ENCODE peak calls at places on chromosomes 6 and 20, in ten cellular contexts. One of them, this sample, is unnamed.

GRCh38 chr6:169862464-169863148 is 111.2 kb downstream of the ERMARD start:
- DNase-seq in AG08396: no peak
- DNase-seq in AG04450: no peak
- DNase-seq in HL-60: no peak
- DNase-seq in SW480: no peak
- DNase-seq in activated CD8-positive, alpha-beta memory T cell treated with anti-CD3 and anti-CD28 coated beads for 4 hours: no peak
- DNase-seq in retina: no peak
- DNase-seq in GF-D8: no peak
- DNase-seq in left ventricle myocardium superior: no peak
- DNase-seq in HFFc6: no peak
- DNase-seq in this sample: no peak

GRCh38 chr20:50313223-50313820 is 122.7 kb downstream of the CEBPB start:
- DNase-seq in activated CD8-positive, alpha-beta memory T cell treated with anti-CD3 and anti-CD28 coated beads for 4 hours: no peak
- DNase-seq in retina: no peak
- DNase-seq in HL-60: no peak
- DNase-seq in AG08396: peak
- DNase-seq in SW480: peak
- DNase-seq in HFFc6: peak
- DNase-seq in left ventricle myocardium superior: no peak
- DNase-seq in AG04450: no peak
- DNase-seq in GF-D8: no peak
- DNase-seq in this sample: no peak

GRCh38 chr6:36441307-36441894 is 1.3 kb downstream of the PXT1 start:
- DNase-seq in SW480: peak
- DNase-seq in AG08396: peak
- DNase-seq in retina: peak
- DNase-seq in HL-60: peak
- DNase-seq in GF-D8: peak
- DNase-seq in activated CD8-positive, alpha-beta memory T cell treated with anti-CD3 and anti-CD28 coated beads for 4 hours: peak
- DNase-seq in left ventricle myocardium superior: peak
- DNase-seq in HFFc6: peak
- DNase-seq in AG04450: peak
- DNase-seq in this sample: peak

GRCh38 chr6:428047-428608 is 36.6 kb downstream of the IRF4 start:
- DNase-seq in AG08396: no peak
- DNase-seq in activated CD8-positive, alpha-beta memory T cell treated with anti-CD3 and anti-CD28 coated beads for 4 hours: no peak
- DNase-seq in left ventricle myocardium superior: no peak
- DNase-seq in retina: no peak
- DNase-seq in GF-D8: no peak
- DNase-seq in SW480: no peak
- DNase-seq in AG04450: no peak
- DNase-seq in HFFc6: no peak
- DNase-seq in HL-60: peak
- DNase-seq in this sample: no peak

GRCh38 chr6:153804755-153805330 is 234.2 kb upstream of the OPRM1 start:
- DNase-seq in activated CD8-positive, alpha-beta memory T cell treated with anti-CD3 and anti-CD28 coated beads for 4 hours: no peak
- DNase-seq in retina: no peak
- DNase-seq in AG04450: no peak
- DNase-seq in left ventricle myocardium superior: no peak
- DNase-seq in AG08396: no peak
- DNase-seq in SW480: no peak
- DNase-seq in HL-60: no peak
- DNase-seq in HFFc6: no peak
- DNase-seq in GF-D8: no peak
- DNase-seq in this sample: no peak

GRCh38 chr6:151482290-151482689 is 11.5 kb upstream of the CCDC170 start:
- DNase-seq in HFFc6: peak
- DNase-seq in SW480: no peak
- DNase-seq in activated CD8-positive, alpha-beta memory T cell treated with anti-CD3 and anti-CD28 coated beads for 4 hours: no peak
- DNase-seq in AG08396: peak
- DNase-seq in retina: no peak
- DNase-seq in AG04450: no peak
- DNase-seq in HL-60: peak
- DNase-seq in left ventricle myocardium superior: no peak
- DNase-seq in GF-D8: peak
- DNase-seq in this sample: no peak

GRCh38 chr20:57056651-57057050 is 209.8 kb downstream of the BMP7 start:
- DNase-seq in AG04450: no peak
- DNase-seq in activated CD8-positive, alpha-beta memory T cell treated with anti-CD3 and anti-CD28 coated beads for 4 hours: no peak
- DNase-seq in GF-D8: no peak
- DNase-seq in retina: no peak
- DNase-seq in AG08396: no peak
- DNase-seq in left ventricle myocardium superior: no peak
- DNase-seq in HFFc6: no peak
- DNase-seq in SW480: peak
- DNase-seq in HL-60: no peak
- DNase-seq in this sample: no peak

GRCh38 chr6:49423817-49424216 is 39.2 kb downstream of the MMUT start:
- DNase-seq in AG04450: no peak
- DNase-seq in SW480: peak
- DNase-seq in retina: no peak
- DNase-seq in HL-60: no peak
- DNase-seq in AG08396: no peak
- DNase-seq in GF-D8: no peak
- DNase-seq in left ventricle myocardium superior: no peak
- DNase-seq in HFFc6: peak
- DNase-seq in activated CD8-positive, alpha-beta memory T cell treated with anti-CD3 and anti-CD28 coated beads for 4 hours: no peak
- DNase-seq in this sample: peak

GRCh38 chr20:47360489-47361267 is 4.2 kb upstream of the ZMYND8 start:
- DNase-seq in left ventricle myocardium superior: peak
- DNase-seq in AG04450: peak
- DNase-seq in AG08396: peak
- DNase-seq in HFFc6: peak
- DNase-seq in GF-D8: peak
- DNase-seq in HL-60: peak
- DNase-seq in activated CD8-positive, alpha-beta memory T cell treated with anti-CD3 and anti-CD28 coated beads for 4 hours: no peak
- DNase-seq in SW480: peak
- DNase-seq in retina: peak
- DNase-seq in this sample: peak

GRCh38 chr6:156808287-156808686 is 31.1 kb downstream of the ARID1B start:
- DNase-seq in left ventricle myocardium superior: no peak
- DNase-seq in HL-60: no peak
- DNase-seq in HFFc6: no peak
- DNase-seq in retina: no peak
- DNase-seq in activated CD8-positive, alpha-beta memory T cell treated with anti-CD3 and anti-CD28 coated beads for 4 hours: no peak
- DNase-seq in SW480: no peak
- DNase-seq in AG08396: no peak
- DNase-seq in GF-D8: no peak
- DNase-seq in AG04450: no peak
- DNase-seq in this sample: no peak

GRCh38 chr20:542777-543368 is 717 bp downstream of the CSNK2A1 start:
- DNase-seq in AG08396: peak
- DNase-seq in HL-60: peak
- DNase-seq in SW480: no peak
- DNase-seq in left ventricle myocardium superior: peak
- DNase-seq in HFFc6: no peak
- DNase-seq in AG04450: no peak
- DNase-seq in GF-D8: no peak
- DNase-seq in retina: peak
- DNase-seq in activated CD8-positive, alpha-beta memory T cell treated with anti-CD3 and anti-CD28 coated beads for 4 hours: no peak
- DNase-seq in this sample: peak

GRCh38 chr20:48932375-48932941 is 10.9 kb downstream of the ARFGEF2 start:
- DNase-seq in GF-D8: no peak
- DNase-seq in HFFc6: peak
- DNase-seq in AG04450: no peak
- DNase-seq in left ventricle myocardium superior: no peak
- DNase-seq in SW480: peak
- DNase-seq in activated CD8-positive, alpha-beta memory T cell treated with anti-CD3 and anti-CD28 coated beads for 4 hours: no peak
- DNase-seq in retina: no peak
- DNase-seq in HL-60: no peak
- DNase-seq in AG08396: peak
- DNase-seq in this sample: no peak

GRCh38 chr6:110590821-110591351 is 114.5 kb upstream of the SLC22A16 start:
- DNase-seq in AG04450: no peak
- DNase-seq in left ventricle myocardium superior: no peak
- DNase-seq in GF-D8: no peak
- DNase-seq in HFFc6: peak
- DNase-seq in retina: no peak
- DNase-seq in SW480: no peak
- DNase-seq in HL-60: no peak
- DNase-seq in AG08396: no peak
- DNase-seq in activated CD8-positive, alpha-beta memory T cell treated with anti-CD3 and anti-CD28 coated beads for 4 hours: no peak
- DNase-seq in this sample: no peak

GRCh38 chr6:168603234-168603633 is 162.2 kb downstream of the SMOC2 start:
- DNase-seq in activated CD8-positive, alpha-beta memory T cell treated with anti-CD3 and anti-CD28 coated beads for 4 hours: no peak
- DNase-seq in SW480: no peak
- DNase-seq in AG08396: no peak
- DNase-seq in HFFc6: no peak
- DNase-seq in left ventricle myocardium superior: no peak
- DNase-seq in GF-D8: no peak
- DNase-seq in HL-60: no peak
- DNase-seq in retina: no peak
- DNase-seq in AG04450: no peak
- DNase-seq in this sample: no peak

GRCh38 chr20:48149887-48150286 is 364.6 kb upstream of the SULF2 start:
- DNase-seq in SW480: no peak
- DNase-seq in activated CD8-positive, alpha-beta memory T cell treated with anti-CD3 and anti-CD28 coated beads for 4 hours: no peak
- DNase-seq in GF-D8: no peak
- DNase-seq in HL-60: no peak
- DNase-seq in retina: peak
- DNase-seq in left ventricle myocardium superior: no peak
- DNase-seq in AG08396: no peak
- DNase-seq in HFFc6: no peak
- DNase-seq in AG04450: no peak
- DNase-seq in this sample: no peak

GRCh38 chr6:37134622-37135191 is 35.2 kb upstream of the PIM1 start:
- DNase-seq in retina: peak
- DNase-seq in AG04450: peak
- DNase-seq in left ventricle myocardium superior: no peak
- DNase-seq in HFFc6: peak
- DNase-seq in SW480: peak
- DNase-seq in HL-60: no peak
- DNase-seq in activated CD8-positive, alpha-beta memory T cell treated with anti-CD3 and anti-CD28 coated beads for 4 hours: no peak
- DNase-seq in GF-D8: no peak
- DNase-seq in AG08396: peak
- DNase-seq in this sample: peak

GRCh38 chr6:11700118-11700718 is 78.4 kb downstream of the ADTRP start:
- DNase-seq in GF-D8: no peak
- DNase-seq in SW480: peak
- DNase-seq in left ventricle myocardium superior: no peak
- DNase-seq in retina: no peak
- DNase-seq in AG04450: no peak
- DNase-seq in activated CD8-positive, alpha-beta memory T cell treated with anti-CD3 and anti-CD28 coated beads for 4 hours: no peak
- DNase-seq in AG08396: no peak
- DNase-seq in HFFc6: peak
- DNase-seq in HL-60: peak
- DNase-seq in this sample: peak

GRCh38 chr6:36083446-36083845 is 46.9 kb upstream of the MAPK13 start:
- DNase-seq in activated CD8-positive, alpha-beta memory T cell treated with anti-CD3 and anti-CD28 coated beads for 4 hours: no peak
- DNase-seq in retina: no peak
- DNase-seq in HL-60: no peak
- DNase-seq in HFFc6: no peak
- DNase-seq in left ventricle myocardium superior: no peak
- DNase-seq in GF-D8: no peak
- DNase-seq in SW480: no peak
- DNase-seq in AG04450: no peak
- DNase-seq in AG08396: no peak
- DNase-seq in this sample: no peak

This sample was measured in HT-29.